ENCODE peak calls at places on chromosome X, in ten cellular contexts. U is transverse colon; N is NCI-H1105; M is glutamatergic neuron; B is AG10803; I is GM12891; F is cardiac septum; Y is T-helper 17 cell; E is ELR; H is activated naive CD4-positive, alpha-beta T cell treated with Interleukin-2 at 50 U/mL for 16 hours. G is an unnamed sample.

GRCh38 chrX:23333842-23334535 is 660 bp upstream of the PTCHD1 start:
- DNase-seq in B (no peak), U (peak; percentile 17), M (peak; percentile 39), N (no peak), H (no peak), I (no peak), Y (no peak), E (no peak), F (no peak), G (no peak)

GRCh38 chrX:28582494-28582893 is 4.8 kb upstream of the IL1RAPL1 start:
- DNase-seq in N (no peak), E (no peak), M (no peak), F (no peak), H (no peak), I (no peak), Y (no peak), B (no peak), U (no peak), G (no peak)

GRCh38 chrX:50067435-50068292 is 133.1 kb downstream of the AKAP4 start:
- DNase-seq in I (no peak), B (no peak), F (no peak), E (peak; percentile 43), Y (no peak), U (peak; percentile 46), H (no peak), M (peak; percentile 60), N (peak; percentile 44), G (no peak)

GRCh38 chrX:42484233-42484632 is 293.7 kb downstream of the PPP1R2C start:
- DNase-seq in I (no peak), U (no peak), M (no peak), N (no peak), E (no peak), B (no peak), F (no peak), Y (no peak), H (no peak), G (no peak)

GRCh38 chrX:30023451-30023850 is 191.9 kb upstream of the MAGEB2 start:
- DNase-seq in B (peak; percentile 0), U (no peak), N (no peak), E (peak; percentile 44), I (no peak), Y (no peak), H (no peak), M (no peak), F (no peak), G (no peak)

GRCh38 chrX:102154218-102154860 is 1.4 kb downstream of the BEX5 start:
- DNase-seq in I (no peak), E (peak; percentile 4), N (peak; percentile 24), H (peak; percentile 6), F (no peak), Y (peak; percentile 7), U (peak; percentile 9), M (peak; percentile 42), B (no peak), G (no peak)

GRCh38 chrX:21932277-21932996 is 8.1 kb upstream of the SMS start:
- DNase-seq in N (no peak), I (no peak), H (no peak), B (peak; percentile 87), Y (no peak), U (no peak), M (no peak), F (no peak), E (peak; percentile 92), G (no peak)

GRCh38 chrX:38803609-38804480 is 2.6 kb downstream of the MID1IP1 start:
- DNase-seq in F (peak; percentile 92), E (peak; percentile 78), N (peak; percentile 86), Y (peak; percentile 40), H (peak; percentile 70), B (peak; percentile 61), M (peak; percentile 83), I (peak; percentile 37), U (peak; percentile 88), G (no peak)

GRCh38 chrX:1264556-1264955 is 4.1 kb upstream of the CSF2RA start:
- DNase-seq in B (no peak), E (peak; percentile 18), U (no peak), I (no peak), F (no peak), M (no peak), Y (no peak), H (no peak), N (no peak), G (no peak)

GRCh38 chrX:16239211-16239610 is 71.9 kb downstream of the MAGEB17 start:
- DNase-seq in N (no peak), I (no peak), E (peak; percentile 86), B (peak; percentile 75), F (no peak), U (no peak), M (no peak), H (no peak), Y (no peak), G (peak; percentile 10)

GRCh38 chrX:14015941-14016340 is 13.8 kb downstream of the GEMIN8 start:
- DNase-seq in B (peak; percentile 74), E (no peak), U (no peak), F (no peak), M (no peak), I (no peak), H (no peak), Y (no peak), N (no peak), G (no peak)

GRCh38 chrX:28848707-28849106 is 261.5 kb downstream of the IL1RAPL1 start:
- DNase-seq in H (no peak), N (no peak), B (no peak), Y (no peak), M (no peak), E (no peak), I (no peak), F (no peak), U (no peak), G (no peak)

GRCh38 chrX:24026403-24026801 is 584 bp downstream of the KLHL15 start:
- DNase-seq in B (no peak), E (no peak), N (no peak), F (no peak), Y (no peak), I (no peak), U (no peak), M (no peak), H (no peak), G (no peak)

GRCh38 chrX:108000751-108001150 is 18.6 kb upstream of the TEX13B start:
- DNase-seq in F (no peak), H (no peak), I (no peak), E (no peak), Y (no peak), M (no peak), B (no peak), U (no peak), N (peak; percentile 62), G (no peak)

GRCh38 chrX:148670277-148670676 is 169.9 kb downstream of the AFF2 start:
- DNase-seq in N (no peak), M (no peak), Y (no peak), I (no peak), U (no peak), F (no peak), E (no peak), H (no peak), B (no peak), G (no peak)

GRCh38 chrX:105658136-105658535 is 164.2 kb upstream of the NRK start:
- DNase-seq in N (no peak), I (no peak), F (no peak), Y (no peak), U (no peak), B (peak; percentile 25), M (no peak), E (peak; percentile 3), H (no peak), G (no peak)

GRCh38 chrX:70592091-70592490 is 147.5 kb downstream of the DLG3 start:
- DNase-seq in U (no peak), B (peak; percentile 47), Y (no peak), F (no peak), I (no peak), N (no peak), E (peak; percentile 90), M (no peak), H (no peak), G (peak; percentile 22)

GRCh38 chrX:149527705-149528104 is 13.1 kb upstream of the EOLA1 start:
- DNase-seq in M (no peak), I (no peak), U (no peak), H (peak; percentile 31), B (peak; percentile 29), E (peak; percentile 50), Y (no peak), N (peak; percentile 24), F (no peak), G (no peak)

GRCh38 chrX:9465380-9466114 is 689 bp downstream of the TBL1X start:
- DNase-seq in N (no peak), Y (peak; percentile 19), F (peak; percentile 76), U (peak; percentile 23), M (peak; percentile 13), B (no peak), H (peak; percentile 42), I (peak; percentile 18), E (peak; percentile 9), G (no peak)

GRCh38 chrX:1727531-1728027 is 112.7 kb downstream of the ASMT start:
- DNase-seq in F (no peak), H (no peak), U (no peak), M (no peak), Y (no peak), B (peak; percentile 11), N (no peak), I (no peak), E (peak; percentile 26), G (peak; percentile 68)

GRCh38 chrX:30513284-30513683 is 64.3 kb downstream of the TASL start:
- DNase-seq in U (no peak), H (no peak), M (no peak), I (no peak), B (no peak), E (peak; percentile 7), Y (no peak), F (no peak), N (no peak), G (no peak)

G was measured in H54.